ENCODE peak calls at places on chromosomes 2 and 18, in seven cellular contexts. U, J, V, K, Z, E and X are unnamed samples.

GRCh38 chr2:81979051-81979450 is 1674.5 kb upstream of the LRRTM1 start:
- DNase-seq in K (no peak), U (no peak), Z (no peak), V (no peak), J (no peak), E (no peak), X (no peak)

GRCh38 chr18:78814321-78814720 is 165.3 kb upstream of the SALL3 start:
- DNase-seq in E (no peak), Z (peak; percentile 37), J (no peak), U (no peak), V (no peak), K (no peak), X (no peak)

GRCh38 chr2:28986429-28986828 is 5.3 kb downstream of the TOGARAM2 start:
- DNase-seq in E (no peak), Z (no peak), U (no peak), J (no peak), K (no peak), V (no peak), X (no peak)

GRCh38 chr2:75276093-75277055 is 77.1 kb upstream of the TACR1 start:
- DNase-seq in Z (peak; percentile 32), J (peak; percentile 51), V (no peak), U (no peak), K (no peak), E (no peak), X (no peak)

GRCh38 chr18:934518-935123 is 29.9 kb downstream of the ADCYAP1 start:
- DNase-seq in J (no peak), E (no peak), V (no peak), K (no peak), Z (peak; percentile 24), U (no peak), X (no peak)

GRCh38 chr2:55425449-55425848 is 5.8 kb upstream of the CCDC88A start:
- DNase-seq in U (no peak), V (peak; percentile 53), Z (no peak), K (no peak), J (peak; percentile 83), E (peak; percentile 29), X (no peak)

GRCh38 chr2:160282063-160282580 is 82.0 kb upstream of the ITGB6 start:
- DNase-seq in E (no peak), Z (no peak), J (no peak), U (no peak), V (no peak), K (no peak), X (no peak)

GRCh38 chr2:142588269-142588668 is 289.2 kb upstream of the KYNU start:
- DNase-seq in V (no peak), E (no peak), J (no peak), Z (no peak), U (no peak), K (no peak), X (no peak)

GRCh38 chr2:42567389-42567788 is 1.0 kb upstream of the MTA3 start:
- DNase-seq in J (peak; percentile 35), U (no peak), E (no peak), V (peak; percentile 12), Z (peak; percentile 24), K (no peak), X (no peak)

GRCh38 chr2:107072150-107072940 is 186.4 kb upstream of the ST6GAL2 start:
- DNase-seq in E (no peak), U (no peak), K (no peak), V (no peak), J (no peak), Z (no peak), X (no peak)

GRCh38 chr2:195559431-195559914 is 97.6 kb upstream of the SLC39A10 start:
- DNase-seq in E (no peak), K (no peak), Z (peak; percentile 79), U (no peak), J (peak; percentile 83), V (no peak), X (no peak)

GRCh38 chr2:220460257-220460985 is 833.0 kb downstream of the SLC4A3 start:
- DNase-seq in K (no peak), Z (peak; percentile 59), E (no peak), U (no peak), J (no peak), V (peak; percentile 4), X (no peak)

GRCh38 chr2:237702439-237703397 is 75.3 kb downstream of the LRRFIP1 start:
- DNase-seq in Z (peak; percentile 80), V (no peak), K (no peak), E (peak; percentile 54), J (no peak), U (peak; percentile 65), X (no peak)

GRCh38 chr2:46116616-46117015 is 180.6 kb upstream of the EPAS1 start:
- DNase-seq in V (no peak), J (no peak), Z (no peak), E (peak; percentile 16), K (no peak), U (no peak), X (no peak)

GRCh38 chr18:46859855-46860254 is 57.5 kb downstream of the PIAS2 start:
- DNase-seq in V (no peak), Z (no peak), U (no peak), K (no peak), J (no peak), E (no peak), X (no peak)

GRCh38 chr2:108971661-108972566 is 17.1 kb downstream of the EDAR start:
- DNase-seq in Z (no peak), V (peak; percentile 29), J (peak; percentile 56), K (peak; percentile 26), U (peak; percentile 64), E (peak; percentile 76), X (peak; percentile 75)

GRCh38 chr2:26786207-26787023 is 559 bp downstream of the CENPA start:
- DNase-seq in Z (no peak), J (no peak), K (peak; percentile 42), V (no peak), E (no peak), U (no peak), X (no peak)

GRCh38 chr2:218798767-218799504 is 17.0 kb downstream of the CYP27A1 start:
- DNase-seq in J (no peak), U (peak; percentile 60), Z (peak; percentile 32), K (no peak), E (no peak), V (no peak), X (no peak)

GRCh38 chr2:54666741-54667639 is 56.5 kb upstream of the EML6 start:
- DNase-seq in V (no peak), Z (no peak), E (no peak), U (peak; percentile 35), K (peak; percentile 42), J (peak; percentile 18), X (peak; percentile 85)

GRCh38 chr2:37625156-37625555 is 46.3 kb downstream of the CDC42EP3 start:
- DNase-seq in V (no peak), K (no peak), J (peak; percentile 70), E (no peak), Z (no peak), U (no peak), X (no peak)

GRCh38 chr18:79393626-79394401 is 1.9 kb upstream of the NFATC1 start:
- DNase-seq in J (peak; percentile 59), U (peak; percentile 83), V (peak; percentile 67), E (peak; percentile 66), K (peak; percentile 93), Z (peak; percentile 76), X (peak; percentile 79)